ENCODE peak calls at places on chromosomes 5 and 9, in six cellular contexts. One of them, this sample, is unnamed.

GRCh38 chr5:143262393-143263174 is 140.9 kb downstream of the NR3C1 start:
- DNase-seq in fibroblast of lung: peak; percentile 91
- DNase-seq in prostate gland: no peak
- DNase-seq in WERI-Rb-1: no peak
- DNase-seq in neural progenitor cell: no peak
- DNase-seq in psoas muscle: no peak
- DNase-seq in this sample: no peak

GRCh38 chr5:90940227-90940995 is 381.8 kb downstream of the ADGRV1 start:
- DNase-seq in prostate gland: no peak
- DNase-seq in WERI-Rb-1: peak; percentile 20
- DNase-seq in fibroblast of lung: peak; percentile 47
- DNase-seq in neural progenitor cell: peak; percentile 74
- DNase-seq in psoas muscle: no peak
- DNase-seq in this sample: peak; percentile 81

GRCh38 chr5:64637144-64637543 is 53.2 kb upstream of the SHISAL2B start:
- DNase-seq in prostate gland: no peak
- DNase-seq in psoas muscle: no peak
- DNase-seq in neural progenitor cell: no peak
- DNase-seq in WERI-Rb-1: no peak
- DNase-seq in fibroblast of lung: no peak
- DNase-seq in this sample: no peak

GRCh38 chr9:70765935-70766334 is 351.5 kb upstream of the KLF9 start:
- DNase-seq in psoas muscle: no peak
- DNase-seq in prostate gland: no peak
- DNase-seq in neural progenitor cell: no peak
- DNase-seq in WERI-Rb-1: no peak
- DNase-seq in fibroblast of lung: no peak
- DNase-seq in this sample: no peak

GRCh38 chr5:111735829-111736228 is 21.2 kb downstream of the NREP start:
- DNase-seq in WERI-Rb-1: peak; percentile 30
- DNase-seq in psoas muscle: peak; percentile 77
- DNase-seq in neural progenitor cell: no peak
- DNase-seq in fibroblast of lung: peak; percentile 98
- DNase-seq in prostate gland: no peak
- DNase-seq in this sample: peak; percentile 41

GRCh38 chr5:14450055-14450524 is 131.5 kb upstream of the OTULINL start:
- DNase-seq in WERI-Rb-1: no peak
- DNase-seq in neural progenitor cell: no peak
- DNase-seq in psoas muscle: peak; percentile 70
- DNase-seq in prostate gland: no peak
- DNase-seq in fibroblast of lung: peak; percentile 98
- DNase-seq in this sample: no peak

GRCh38 chr5:83099445-83099844 is 22.1 kb downstream of the XRCC4 start:
- DNase-seq in fibroblast of lung: no peak
- DNase-seq in psoas muscle: no peak
- DNase-seq in neural progenitor cell: peak; percentile 62
- DNase-seq in prostate gland: no peak
- DNase-seq in WERI-Rb-1: no peak
- DNase-seq in this sample: no peak

GRCh38 chr9:97578846-97579245 is 54.3 kb downstream of the TSTD2 start:
- DNase-seq in prostate gland: no peak
- DNase-seq in fibroblast of lung: no peak
- DNase-seq in neural progenitor cell: no peak
- DNase-seq in WERI-Rb-1: no peak
- DNase-seq in psoas muscle: no peak
- DNase-seq in this sample: no peak

GRCh38 chr5:151019331-151019730 is 1.1 kb upstream of the GPX3 start:
- DNase-seq in WERI-Rb-1: no peak
- DNase-seq in neural progenitor cell: no peak
- DNase-seq in prostate gland: no peak
- DNase-seq in psoas muscle: no peak
- DNase-seq in fibroblast of lung: no peak
- DNase-seq in this sample: no peak

GRCh38 chr5:135578305-135578684 is 496 bp downstream of the CXCL14 start:
- DNase-seq in neural progenitor cell: peak; percentile 17
- DNase-seq in psoas muscle: no peak
- DNase-seq in fibroblast of lung: no peak
- DNase-seq in prostate gland: no peak
- DNase-seq in WERI-Rb-1: no peak
- DNase-seq in this sample: no peak

GRCh38 chr5:956941-957729 is 51.5 kb upstream of the NKD2 start:
- DNase-seq in prostate gland: no peak
- DNase-seq in psoas muscle: peak; percentile 45
- DNase-seq in WERI-Rb-1: no peak
- DNase-seq in fibroblast of lung: peak; percentile 93
- DNase-seq in neural progenitor cell: peak; percentile 47
- DNase-seq in this sample: no peak

GRCh38 chr5:122177162-122177561 is 47.8 kb downstream of the ZNF474 start:
- DNase-seq in neural progenitor cell: no peak
- DNase-seq in prostate gland: peak; percentile 9
- DNase-seq in psoas muscle: no peak
- DNase-seq in WERI-Rb-1: no peak
- DNase-seq in fibroblast of lung: no peak
- DNase-seq in this sample: no peak

GRCh38 chr5:102971693-102972293 is 148.1 kb downstream of the GIN1 start:
- DNase-seq in neural progenitor cell: peak; percentile 21
- DNase-seq in fibroblast of lung: peak; percentile 60
- DNase-seq in WERI-Rb-1: no peak
- DNase-seq in prostate gland: no peak
- DNase-seq in psoas muscle: no peak
- DNase-seq in this sample: no peak

GRCh38 chr5:110536120-110537115 is 190.1 kb downstream of the TMEM232 start:
- DNase-seq in WERI-Rb-1: no peak
- DNase-seq in psoas muscle: no peak
- DNase-seq in prostate gland: no peak
- DNase-seq in fibroblast of lung: peak; percentile 29
- DNase-seq in neural progenitor cell: peak; percentile 23
- DNase-seq in this sample: no peak

GRCh38 chr5:157447246-157447645 is 12.8 kb upstream of the NIPAL4 start:
- DNase-seq in neural progenitor cell: no peak
- DNase-seq in WERI-Rb-1: no peak
- DNase-seq in fibroblast of lung: no peak
- DNase-seq in psoas muscle: no peak
- DNase-seq in prostate gland: peak; percentile 52
- DNase-seq in this sample: peak; percentile 74

GRCh38 chr9:116837038-116837998 is 150.2 kb downstream of the TRIM32 start:
- DNase-seq in psoas muscle: no peak
- DNase-seq in neural progenitor cell: peak; percentile 12
- DNase-seq in fibroblast of lung: no peak
- DNase-seq in prostate gland: peak; percentile 43
- DNase-seq in WERI-Rb-1: peak; percentile 56
- DNase-seq in this sample: no peak

GRCh38 chr5:35898952-35899351 is 39.5 kb downstream of the CAPSL start:
- DNase-seq in neural progenitor cell: no peak
- DNase-seq in WERI-Rb-1: no peak
- DNase-seq in fibroblast of lung: no peak
- DNase-seq in prostate gland: no peak
- DNase-seq in psoas muscle: no peak
- DNase-seq in this sample: no peak

GRCh38 chr5:6545770-6546690 is 86.8 kb downstream of the NSUN2 start:
- DNase-seq in prostate gland: no peak
- DNase-seq in psoas muscle: no peak
- DNase-seq in fibroblast of lung: no peak
- DNase-seq in neural progenitor cell: peak; percentile 42
- DNase-seq in WERI-Rb-1: no peak
- DNase-seq in this sample: peak; percentile 9

GRCh38 chr5:178308541-178309092 is 76.0 kb upstream of the PHYKPL start:
- DNase-seq in prostate gland: no peak
- DNase-seq in psoas muscle: no peak
- DNase-seq in neural progenitor cell: no peak
- DNase-seq in fibroblast of lung: no peak
- DNase-seq in WERI-Rb-1: no peak
- DNase-seq in this sample: no peak

DNA sequence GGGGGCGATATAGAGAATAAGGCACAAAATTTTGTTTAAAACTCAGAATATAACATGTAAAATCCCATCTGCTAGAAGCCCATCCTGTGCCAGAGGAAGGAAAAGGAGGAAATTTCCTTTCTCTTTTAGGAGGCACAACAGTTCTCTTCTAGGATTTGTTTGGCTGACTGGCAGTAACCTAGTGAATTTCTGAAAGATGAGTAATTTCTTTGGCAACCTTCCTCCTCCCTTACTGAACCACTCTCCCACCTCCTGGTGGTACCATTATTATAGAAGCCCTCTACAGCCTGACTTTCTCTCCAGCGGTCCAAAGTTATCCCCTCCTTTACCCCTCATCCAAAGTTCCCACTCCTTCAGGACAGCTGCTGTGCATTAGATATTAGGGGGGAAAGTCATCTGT is 18.3 kb downstream of the MOCS2 start:
- DNase-seq in WERI-Rb-1: no peak
- DNase-seq in neural progenitor cell: no peak
- DNase-seq in fibroblast of lung: peak; percentile 64
- DNase-seq in prostate gland: no peak
- DNase-seq in psoas muscle: no peak
- DNase-seq in this sample: no peak
- TF ChIP-seq CTCF in WERI-Rb-1: no peak
- TF ChIP-seq CTCF in neural progenitor cell: no peak
- TF ChIP-seq CTCF in fibroblast of lung: peak; percentile 10
- TF ChIP-seq CTCF in prostate gland: no peak
- TF ChIP-seq CTCF in psoas muscle: no peak
- TF ChIP-seq CTCF in this sample: no peak

GRCh38 chr9:113160571-113160970 is 9.8 kb downstream of the SLC31A2 start:
- DNase-seq in psoas muscle: no peak
- DNase-seq in neural progenitor cell: no peak
- DNase-seq in fibroblast of lung: no peak
- DNase-seq in WERI-Rb-1: no peak
- DNase-seq in prostate gland: no peak
- DNase-seq in this sample: no peak
- H3K36me3 ChIP-seq in psoas muscle: peaks cover 81% of the 10 kb centered on the region
- H3K36me3 ChIP-seq in neural progenitor cell: no peaks in the 10 kb centered on the region
- H3K36me3 ChIP-seq in fibroblast of lung: peaks cover 16% of the 10 kb centered on the region
- H3K36me3 ChIP-seq in WERI-Rb-1: peaks cover 41% of the 10 kb centered on the region
- H3K36me3 ChIP-seq in prostate gland: peaks cover 6% of the 10 kb centered on the region
- H3K36me3 ChIP-seq in this sample: peaks cover 25% of the 10 kb centered on the region

GRCh38 chr9:91145496-91145895 is 216.2 kb downstream of the AUH start:
- DNase-seq in fibroblast of lung: no peak
- DNase-seq in neural progenitor cell: no peak
- DNase-seq in psoas muscle: no peak
- DNase-seq in WERI-Rb-1: no peak
- DNase-seq in prostate gland: no peak
- DNase-seq in this sample: no peak

GRCh38 chr9:91147079-91147708 is 214.5 kb downstream of the AUH start:
- DNase-seq in WERI-Rb-1: peak; percentile 18
- DNase-seq in fibroblast of lung: no peak
- DNase-seq in neural progenitor cell: peak; percentile 71
- DNase-seq in psoas muscle: no peak
- DNase-seq in prostate gland: no peak
- DNase-seq in this sample: no peak

GRCh38 chr9:91150273-91151013 is 211.3 kb downstream of the AUH start:
- DNase-seq in psoas muscle: no peak
- DNase-seq in neural progenitor cell: no peak
- DNase-seq in WERI-Rb-1: no peak
- DNase-seq in fibroblast of lung: no peak
- DNase-seq in prostate gland: no peak
- DNase-seq in this sample: no peak

GRCh38 chr9:91146391-91147019 is 215.2 kb downstream of the AUH start:
- DNase-seq in prostate gland: no peak
- DNase-seq in WERI-Rb-1: no peak
- DNase-seq in fibroblast of lung: peak; percentile 43
- DNase-seq in psoas muscle: no peak
- DNase-seq in neural progenitor cell: no peak
- DNase-seq in this sample: no peak

DNA sequence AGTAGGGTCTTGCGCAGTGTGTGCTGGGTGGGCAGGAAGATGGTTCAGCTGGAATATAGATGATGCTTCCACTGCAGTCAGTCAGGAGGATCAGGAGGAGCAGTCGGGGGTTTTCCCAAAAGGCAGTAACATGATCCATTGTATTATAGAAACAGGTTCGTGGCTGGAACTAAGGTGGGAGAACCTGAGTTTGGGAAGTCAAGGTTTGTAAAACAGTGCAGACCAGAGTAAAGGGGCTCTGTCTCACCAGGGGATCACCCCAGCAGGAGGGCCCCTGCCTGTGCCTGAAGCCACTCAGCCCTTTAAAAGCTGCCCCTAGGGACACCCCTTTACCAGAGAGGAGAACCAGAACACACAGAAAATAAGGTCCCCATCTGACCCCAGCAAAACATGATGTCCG is 213.4 kb downstream of the AUH start:
- DNase-seq in prostate gland: no peak
- DNase-seq in fibroblast of lung: no peak
- DNase-seq in WERI-Rb-1: no peak
- DNase-seq in psoas muscle: no peak
- DNase-seq in neural progenitor cell: no peak
- DNase-seq in this sample: no peak
- TF ChIP-seq CTCF in prostate gland: no peak
- TF ChIP-seq CTCF in fibroblast of lung: no peak
- TF ChIP-seq CTCF in WERI-Rb-1: no peak
- TF ChIP-seq CTCF in psoas muscle: no peak
- TF ChIP-seq CTCF in neural progenitor cell: no peak
- TF ChIP-seq CTCF in this sample: no peak

GRCh38 chr5:159017787-159018186 is 81.9 kb downstream of the EBF1 start:
- DNase-seq in psoas muscle: peak; percentile 62
- DNase-seq in WERI-Rb-1: no peak
- DNase-seq in fibroblast of lung: peak; percentile 81
- DNase-seq in prostate gland: no peak
- DNase-seq in neural progenitor cell: no peak
- DNase-seq in this sample: peak; percentile 48

GRCh38 chr5:159026781-159027180 is 72.9 kb downstream of the EBF1 start:
- DNase-seq in WERI-Rb-1: no peak
- DNase-seq in neural progenitor cell: no peak
- DNase-seq in fibroblast of lung: no peak
- DNase-seq in prostate gland: no peak
- DNase-seq in psoas muscle: no peak
- DNase-seq in this sample: no peak

GRCh38 chr5:159018855-159019254 is 80.9 kb downstream of the EBF1 start:
- DNase-seq in WERI-Rb-1: no peak
- DNase-seq in prostate gland: no peak
- DNase-seq in psoas muscle: no peak
- DNase-seq in neural progenitor cell: no peak
- DNase-seq in fibroblast of lung: no peak
- DNase-seq in this sample: no peak

GRCh38 chr5:159022178-159022556 is 77.5 kb downstream of the EBF1 start:
- DNase-seq in psoas muscle: peak; percentile 39
- DNase-seq in WERI-Rb-1: peak; percentile 72
- DNase-seq in prostate gland: no peak
- DNase-seq in neural progenitor cell: peak; percentile 42
- DNase-seq in fibroblast of lung: peak; percentile 78
- DNase-seq in this sample: peak; percentile 28

DNA sequence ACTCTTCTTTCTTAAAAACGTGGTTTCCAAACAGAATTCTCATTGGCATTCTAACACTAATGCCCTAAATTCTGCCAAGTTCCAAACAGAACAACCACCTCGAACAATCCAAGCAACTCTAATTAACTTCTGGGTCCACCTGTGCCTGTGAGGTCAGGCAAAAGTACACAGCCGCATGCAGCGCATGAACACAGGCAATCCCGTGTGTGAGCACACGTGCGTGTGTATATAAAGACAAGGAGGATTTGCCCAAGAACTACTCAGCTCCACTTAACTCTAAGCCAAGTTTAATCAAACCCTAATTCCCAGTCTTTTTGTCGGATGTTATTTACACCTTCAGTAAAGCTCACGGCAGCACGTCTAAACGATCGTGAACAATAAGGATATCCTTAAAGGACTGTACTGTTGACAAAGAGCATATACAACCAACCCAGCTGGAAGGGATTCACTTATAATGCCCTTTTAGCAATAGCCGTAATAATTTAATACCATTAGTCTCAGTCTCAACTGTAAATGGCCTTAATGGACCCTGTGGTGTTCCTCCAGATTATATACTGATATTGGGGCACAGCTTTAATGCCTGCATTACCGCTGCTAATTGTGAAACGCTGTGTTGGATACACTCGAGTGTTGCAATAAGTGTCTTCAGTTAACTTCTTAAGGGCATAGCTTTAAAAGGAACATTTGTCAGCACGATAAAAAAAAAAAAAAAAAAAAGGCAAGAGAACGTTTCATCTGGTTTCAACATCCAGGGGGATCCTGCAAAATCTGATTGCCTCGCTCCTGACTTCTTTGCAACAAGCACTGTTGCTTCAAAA is 78.1 kb downstream of the EBF1 start:
- DNase-seq in psoas muscle: no peak
- DNase-seq in neural progenitor cell: peak; percentile 43
- DNase-seq in WERI-Rb-1: peak; percentile 23
- DNase-seq in fibroblast of lung: no peak
- DNase-seq in prostate gland: no peak
- DNase-seq in this sample: no peak
- H3K36me3 ChIP-seq in psoas muscle: no peaks in the 10 kb centered on the region
- H3K36me3 ChIP-seq in neural progenitor cell: no peaks in the 10 kb centered on the region
- H3K36me3 ChIP-seq in WERI-Rb-1: no peaks in the 10 kb centered on the region
- H3K36me3 ChIP-seq in fibroblast of lung: no peaks in the 10 kb centered on the region
- H3K36me3 ChIP-seq in prostate gland: no peaks in the 10 kb centered on the region
- H3K36me3 ChIP-seq in this sample: no peaks in the 10 kb centered on the region